ENCODE peak calls at places on chromosomes 2 and 18, in five cellular contexts. C, S, N, R and O are unnamed samples. For H3K36me3, the result is how much of the 10 kb centered on the place peaks cover.

GRCh38 chr2:65937379-65938160 is 497.4 kb upstream of the MEIS1 start:
- DNase-seq in C (no peak), S (no peak), N (no peak), R (no peak), O (no peak)

GRCh38 chr2:69652206-69652605 is 8.7 kb upstream of the AAK1 start:
- DNase-seq in C (no peak), S (no peak), N (no peak), R (no peak), O (no peak)

GRCh38 chr2:121596221-121597080 is 52.8 kb downstream of the CLASP1 start:
- DNase-seq in C (peak), S (peak), N (peak), R (no peak), O (peak)

GRCh38 chr18:6885992-6886823 is 156.7 kb downstream of the ARHGAP28 start:
- DNase-seq in C (no peak), S (peak), N (peak), R (peak), O (no peak)

GRCh38 chr2:64250063-64250462 is 105.8 kb upstream of the PELI1 start:
- DNase-seq in C (no peak), S (no peak), N (no peak), R (no peak), O (no peak)

GRCh38 chr2:236352761-236353593 is 88.8 kb upstream of the ASB18 start:
- DNase-seq in C (no peak), S (peak), N (no peak), R (no peak), O (no peak)

GRCh38 chr2:109535217-109535946 is 78.4 kb downstream of the SEPTIN10 start:
- DNase-seq in C (peak), S (no peak), N (no peak), R (no peak), O (no peak)

GRCh38 chr2:230319211-230319862 is 7.7 kb upstream of the SP140L start:
- DNase-seq in C (peak), S (peak), N (no peak), R (no peak), O (no peak)

GRCh38 chr18:33532978-33533377 is 45.0 kb upstream of the ASXL3 start:
- DNase-seq in C (no peak), S (no peak), N (no peak), R (no peak), O (no peak)

GRCh38 chr2:16773080-16773713 is 107.6 kb upstream of the CYRIA start:
- DNase-seq in C (no peak), S (peak), N (peak), R (no peak), O (peak)

GRCh38 chr18:70423988-70424387 is 135.1 kb downstream of the SOCS6 start:
- DNase-seq in C (no peak), S (no peak), N (no peak), R (peak), O (no peak)

GRCh38 chr18:22559414-22560282 is 141.9 kb upstream of the CTAGE1 start:
- DNase-seq in C (peak), S (no peak), N (peak), R (peak), O (peak)

GRCh38 chr18:27411911-27412310 is 226.8 kb upstream of the CHST9 start:
- DNase-seq in C (no peak), S (no peak), N (no peak), R (no peak), O (no peak)

GRCh38 chr18:76588591-76589303 is 93.7 kb upstream of the ZNF516 start:
- DNase-seq in C (no peak), S (no peak), N (peak), R (no peak), O (no peak)

GRCh38 chr18:62939433-62939832 is 224.1 kb downstream of the PHLPP1 start:
- DNase-seq in C (no peak), S (no peak), N (no peak), R (no peak), O (no peak)

GRCh38 chr2:238509151-238509820 is 82.6 kb downstream of the ASB1 start:
- DNase-seq in C (peak), S (no peak), N (no peak), R (no peak), O (no peak)

GRCh38 chr2:70303186-70303585 is 1.3 kb upstream of the FAM136A start:
- DNase-seq in C (no peak), S (no peak), N (no peak), R (no peak), O (no peak)

GRCh38 chr2:41377837-41378236 is 670.0 kb upstream of the PKDCC start:
- DNase-seq in C (no peak), S (no peak), N (no peak), R (no peak), O (no peak)

GRCh38 chr2:127068351-127068741 is 38.6 kb downstream of the BIN1 start:
- DNase-seq in C (no peak), S (no peak), N (no peak), R (no peak), O (no peak)

GRCh38 chr2:85394976-85395375 is 15.2 kb downstream of the CAPG start:
- DNase-seq in C (peak), S (no peak), N (no peak), R (no peak), O (no peak)

GRCh38 chr2:40202798-40203400 is 249.0 kb downstream of the SLC8A1 start:
- DNase-seq in C (no peak), S (no peak), N (peak), R (no peak), O (no peak)

GRCh38 chr2:1686784-1687105 is 57.6 kb downstream of the PXDN start:
- DNase-seq in C (no peak), S (no peak), N (no peak), R (no peak), O (no peak)

GRCh38 chr2:1685078-1685956 is 59.0 kb downstream of the PXDN start:
- DNase-seq in C (no peak), S (no peak), N (no peak), R (no peak), O (no peak)

GRCh38 chr2:1687254-1687653 is 57.1 kb downstream of the PXDN start:
- DNase-seq in C (no peak), S (no peak), N (no peak), R (no peak), O (no peak)

GRCh38 chr2:1688161-1688560 is 56.2 kb downstream of the PXDN start:
- DNase-seq in C (no peak), S (no peak), N (no peak), R (no peak), O (no peak)

DNA sequence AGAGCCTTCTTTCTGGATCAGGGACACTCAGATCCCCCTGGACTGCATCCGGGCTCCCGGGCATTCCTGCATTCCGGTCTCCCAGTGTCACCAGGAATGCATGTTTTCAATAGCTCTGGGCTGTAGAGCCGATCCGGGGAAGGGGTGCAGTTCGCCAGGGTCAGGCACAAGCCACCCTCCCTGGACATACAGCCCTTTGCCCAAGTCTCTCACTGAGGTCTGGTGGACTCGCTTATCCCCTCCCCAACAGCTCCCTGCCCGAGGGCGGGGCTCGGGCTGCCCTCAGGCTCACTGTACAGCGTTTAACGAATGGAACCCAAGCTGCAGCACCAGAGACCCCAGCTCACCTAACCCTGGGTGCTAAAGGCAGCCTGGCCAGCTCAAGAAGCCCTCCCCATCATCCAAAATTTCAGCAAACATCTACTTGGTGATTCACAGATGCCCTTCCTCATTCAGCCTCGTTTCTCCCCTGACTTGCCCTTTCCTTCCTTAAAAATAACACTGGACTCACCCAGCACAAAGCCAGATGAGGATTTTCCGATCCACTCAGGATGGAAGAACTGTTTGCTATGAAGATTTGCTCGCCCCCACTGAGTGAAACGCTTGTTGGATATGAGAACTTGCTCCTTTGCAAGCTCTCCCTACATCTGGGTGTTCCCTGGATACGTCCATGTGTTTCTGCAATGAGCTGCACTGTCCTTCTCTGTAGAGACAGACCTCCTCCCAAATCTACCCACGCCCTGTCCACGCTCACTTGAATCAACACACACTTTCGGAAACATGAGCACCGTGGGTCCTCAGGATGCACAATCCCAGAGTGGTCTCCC is 58.1 kb downstream of the PXDN start:
- DNase-seq in C (no peak), S (no peak), N (no peak), R (no peak), O (no peak)
- H3K36me3 ChIP-seq in C (under half), S (under half), N (under half), R (under half), O (under half)

GRCh38 chr2:191845876-191846786 is 757 bp downstream of the CAVIN2 start:
- DNase-seq in C (peak), S (peak), N (peak), R (peak), O (no peak)

GRCh38 chr2:191845248-191845715 is 1.6 kb downstream of the CAVIN2 start:
- DNase-seq in C (peak), S (no peak), N (peak), R (peak), O (no peak)

GRCh38 chr2:191847764-191848163 is 876 bp upstream of the CAVIN2 start:
- DNase-seq in C (no peak), S (no peak), N (no peak), R (peak), O (no peak)

GRCh38 chr2:191846787-191847620 is at the start of gene CAVIN2:
- DNase-seq in C (peak), S (peak), N (no peak), R (peak), O (no peak)

DNA sequence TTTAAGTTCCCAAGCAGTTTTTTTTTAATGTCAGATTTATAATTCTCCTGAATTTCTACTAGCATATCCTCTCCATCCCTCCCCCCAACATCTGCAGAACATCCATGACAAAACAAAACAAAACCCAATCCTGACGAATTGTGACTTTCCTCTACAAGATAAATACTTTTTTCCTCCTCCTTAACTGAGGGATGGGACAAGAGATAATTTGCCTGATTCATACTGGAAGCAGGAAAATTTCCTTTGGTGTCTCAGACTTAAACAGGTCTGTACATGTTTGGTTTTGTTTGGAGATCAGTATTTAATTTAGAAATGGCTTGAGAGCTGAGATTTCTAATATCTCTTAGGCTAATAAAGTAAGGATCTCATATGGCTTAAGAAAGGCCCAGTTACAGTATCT is 2.2 kb downstream of the CAVIN2 start:
- DNase-seq in C (no peak), S (no peak), N (no peak), R (no peak), O (no peak)
- H3K4me3 ChIP-seq in C (peak), S (peak), N (peak), R (peak), O (no peak)

DNA sequence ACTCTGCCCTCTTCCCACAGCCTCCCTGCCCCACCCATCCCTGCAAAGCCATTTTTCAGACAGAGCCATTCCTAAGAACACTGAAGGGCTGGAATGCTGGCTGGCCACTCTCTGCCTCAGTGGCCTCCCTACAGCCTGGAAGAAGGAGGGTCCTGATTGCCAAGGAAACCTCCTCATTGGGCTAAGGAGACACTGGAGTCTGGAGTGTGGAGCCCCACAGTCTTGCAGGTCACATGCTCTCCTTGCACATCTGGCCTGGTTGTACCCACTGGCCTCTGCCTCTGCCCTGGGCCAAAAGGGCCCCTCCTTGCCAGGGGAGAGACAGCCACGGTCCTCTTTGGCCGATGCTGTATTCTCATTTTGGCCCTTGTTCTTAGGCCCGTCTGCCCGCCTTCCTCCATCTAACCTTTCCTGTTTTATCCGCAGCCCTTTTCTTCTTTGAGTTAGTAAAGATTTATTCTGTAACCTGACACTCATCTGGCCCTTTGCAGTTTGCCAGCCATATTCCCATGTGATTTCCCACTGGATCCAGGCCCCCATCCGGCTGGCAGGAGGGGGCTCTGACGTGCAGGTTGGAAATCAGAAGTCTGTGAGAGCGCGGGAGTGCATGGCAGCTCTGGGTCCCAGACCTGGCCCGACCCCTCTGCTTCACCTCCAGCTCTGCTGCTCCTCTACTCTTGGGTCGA is 11.0 kb upstream of the CATIP start:
- DNase-seq in C (no peak), S (no peak), N (no peak), R (no peak), O (no peak)
- H3K27ac ChIP-seq in C (no peak), S (no peak), N (no peak), R (no peak), O (no peak)

GRCh38 chr2:1651131-1652066 is 92.9 kb downstream of the PXDN start:
- DNase-seq in C (peak), S (no peak), N (no peak), R (no peak), O (no peak)
- H3K36me3 ChIP-seq in C (under half), S (under half), N (under half), R (under half), O (under half)

DNA sequence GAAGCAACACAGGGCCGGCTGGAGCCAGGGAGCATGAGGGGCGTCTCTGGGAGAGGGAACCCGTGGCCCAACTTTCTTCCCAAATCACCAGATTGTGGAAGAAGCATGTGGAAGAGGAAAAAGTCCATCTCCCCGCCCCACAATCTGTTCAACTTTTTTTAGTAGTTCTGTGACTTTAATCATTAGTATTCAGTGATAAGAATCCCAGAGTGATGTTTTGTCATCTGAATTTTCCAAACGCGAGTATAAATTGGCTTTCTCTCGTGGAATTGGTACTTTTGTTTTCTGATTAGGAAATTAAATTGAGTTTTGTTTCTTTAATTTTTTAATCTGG is 134.9 kb upstream of the EPC2 start:
- DNase-seq in C (no peak), S (no peak), N (no peak), R (no peak), O (no peak)
- H3K4me3 ChIP-seq in C (no peak), S (peak), N (no peak), R (no peak), O (peak)